ENCODE peak calls at places on chromosomes 13 and 19, in eight cellular contexts. One of them, this sample, is unnamed.

GRCh38 chr13:112588490-112589297 is 741 bp upstream of the TUBGCP3 start:
- DNase-seq in astrocyte of the spinal cord: no peak
- DNase-seq in IMR-90: no peak
- DNase-seq in fibroblast of mammary gland: no peak
- DNase-seq in fibroblast of gingiva: no peak
- DNase-seq in OCI-M1: peak; percentile 75
- DNase-seq in ACHN: no peak
- DNase-seq in adrenal gland: no peak
- DNase-seq in this sample: no peak

GRCh38 chr19:2495651-2496316 is 19.9 kb downstream of the GADD45B start:
- DNase-seq in astrocyte of the spinal cord: no peak
- DNase-seq in IMR-90: no peak
- DNase-seq in fibroblast of mammary gland: no peak
- DNase-seq in fibroblast of gingiva: peak; percentile 52
- DNase-seq in OCI-M1: no peak
- DNase-seq in ACHN: no peak
- DNase-seq in adrenal gland: peak; percentile 64
- DNase-seq in this sample: no peak

GRCh38 chr19:55393362-55393761 is 7.6 kb downstream of the RPL28 start:
- DNase-seq in astrocyte of the spinal cord: no peak
- DNase-seq in IMR-90: no peak
- DNase-seq in fibroblast of mammary gland: no peak
- DNase-seq in fibroblast of gingiva: no peak
- DNase-seq in OCI-M1: no peak
- DNase-seq in ACHN: no peak
- DNase-seq in adrenal gland: no peak
- DNase-seq in this sample: no peak

GRCh38 chr13:46489586-46490023 is 63.4 kb upstream of the LRCH1 start:
- DNase-seq in astrocyte of the spinal cord: peak; percentile 86
- DNase-seq in IMR-90: peak; percentile 67
- DNase-seq in fibroblast of mammary gland: peak; percentile 98
- DNase-seq in fibroblast of gingiva: peak; percentile 95
- DNase-seq in OCI-M1: no peak
- DNase-seq in ACHN: peak; percentile 8
- DNase-seq in adrenal gland: no peak
- DNase-seq in this sample: no peak

GRCh38 chr13:87331178-87331577 is 340.0 kb upstream of the SLITRK5 start:
- DNase-seq in astrocyte of the spinal cord: peak; percentile 39
- DNase-seq in IMR-90: no peak
- DNase-seq in fibroblast of mammary gland: no peak
- DNase-seq in fibroblast of gingiva: peak; percentile 84
- DNase-seq in OCI-M1: no peak
- DNase-seq in ACHN: no peak
- DNase-seq in adrenal gland: peak; percentile 88
- DNase-seq in this sample: no peak

GRCh38 chr19:35995655-35995993 is 636 bp downstream of the SDHAF1 start:
- DNase-seq in astrocyte of the spinal cord: peak; percentile 11
- DNase-seq in IMR-90: peak; percentile 8
- DNase-seq in fibroblast of mammary gland: peak; percentile 28
- DNase-seq in fibroblast of gingiva: peak; percentile 29
- DNase-seq in OCI-M1: peak; percentile 69
- DNase-seq in ACHN: no peak
- DNase-seq in adrenal gland: peak; percentile 46
- DNase-seq in this sample: no peak

GRCh38 chr13:41505209-41505835 is 48.0 kb downstream of the RGCC start:
- DNase-seq in astrocyte of the spinal cord: peak; percentile 93
- DNase-seq in IMR-90: peak; percentile 96
- DNase-seq in fibroblast of mammary gland: peak; percentile 93
- DNase-seq in fibroblast of gingiva: peak; percentile 91
- DNase-seq in OCI-M1: no peak
- DNase-seq in ACHN: no peak
- DNase-seq in adrenal gland: no peak
- DNase-seq in this sample: no peak

GRCh38 chr19:40806385-40807146 is 7.6 kb downstream of the EGLN2 start:
- DNase-seq in astrocyte of the spinal cord: peak; percentile 96
- DNase-seq in IMR-90: peak; percentile 95
- DNase-seq in fibroblast of mammary gland: peak; percentile 95
- DNase-seq in fibroblast of gingiva: peak; percentile 92
- DNase-seq in OCI-M1: peak; percentile 53
- DNase-seq in ACHN: peak; percentile 79
- DNase-seq in adrenal gland: peak; percentile 68
- DNase-seq in this sample: peak; percentile 87

GRCh38 chr19:37511186-37511585 is 4.4 kb downstream of the ZNF793 start:
- DNase-seq in astrocyte of the spinal cord: no peak
- DNase-seq in IMR-90: no peak
- DNase-seq in fibroblast of mammary gland: no peak
- DNase-seq in fibroblast of gingiva: no peak
- DNase-seq in OCI-M1: no peak
- DNase-seq in ACHN: no peak
- DNase-seq in adrenal gland: no peak
- DNase-seq in this sample: no peak

GRCh38 chr19:11538232-11539036 is at the start of gene CNN1:
- DNase-seq in astrocyte of the spinal cord: peak; percentile 63
- DNase-seq in IMR-90: peak; percentile 90
- DNase-seq in fibroblast of mammary gland: peak; percentile 25
- DNase-seq in fibroblast of gingiva: peak; percentile 19
- DNase-seq in OCI-M1: peak; percentile 76
- DNase-seq in ACHN: no peak
- DNase-seq in adrenal gland: peak; percentile 42
- DNase-seq in this sample: no peak

GRCh38 chr13:72295173-72295572 is 428.2 kb upstream of the DACH1 start:
- DNase-seq in astrocyte of the spinal cord: peak; percentile 47
- DNase-seq in IMR-90: no peak
- DNase-seq in fibroblast of mammary gland: peak; percentile 22
- DNase-seq in fibroblast of gingiva: peak; percentile 25
- DNase-seq in OCI-M1: no peak
- DNase-seq in ACHN: no peak
- DNase-seq in adrenal gland: no peak
- DNase-seq in this sample: no peak

GRCh38 chr19:46372901-46373572 is 26.1 kb downstream of the PPP5C start:
- DNase-seq in astrocyte of the spinal cord: peak; percentile 29
- DNase-seq in IMR-90: no peak
- DNase-seq in fibroblast of mammary gland: peak; percentile 62
- DNase-seq in fibroblast of gingiva: peak; percentile 72
- DNase-seq in OCI-M1: no peak
- DNase-seq in ACHN: peak; percentile 66
- DNase-seq in adrenal gland: no peak
- DNase-seq in this sample: no peak

GRCh38 chr13:114021464-114022308 is 47.8 kb upstream of the C13orf46 start:
- DNase-seq in astrocyte of the spinal cord: no peak
- DNase-seq in IMR-90: no peak
- DNase-seq in fibroblast of mammary gland: no peak
- DNase-seq in fibroblast of gingiva: no peak
- DNase-seq in OCI-M1: no peak
- DNase-seq in ACHN: no peak
- DNase-seq in adrenal gland: no peak
- DNase-seq in this sample: no peak

GRCh38 chr19:6807291-6807690 is 34.8 kb downstream of the VAV1 start:
- DNase-seq in astrocyte of the spinal cord: no peak
- DNase-seq in IMR-90: no peak
- DNase-seq in fibroblast of mammary gland: no peak
- DNase-seq in fibroblast of gingiva: no peak
- DNase-seq in OCI-M1: no peak
- DNase-seq in ACHN: no peak
- DNase-seq in adrenal gland: no peak
- DNase-seq in this sample: no peak

GRCh38 chr13:111568290-111568689 is 247.8 kb downstream of the TEX29 start:
- DNase-seq in astrocyte of the spinal cord: no peak
- DNase-seq in IMR-90: no peak
- DNase-seq in fibroblast of mammary gland: no peak
- DNase-seq in fibroblast of gingiva: no peak
- DNase-seq in OCI-M1: no peak
- DNase-seq in ACHN: no peak
- DNase-seq in adrenal gland: no peak
- DNase-seq in this sample: no peak

GRCh38 chr13:60363288-60363687 is 33.7 kb upstream of the TDRD3 start:
- DNase-seq in astrocyte of the spinal cord: no peak
- DNase-seq in IMR-90: no peak
- DNase-seq in fibroblast of mammary gland: no peak
- DNase-seq in fibroblast of gingiva: no peak
- DNase-seq in OCI-M1: no peak
- DNase-seq in ACHN: no peak
- DNase-seq in adrenal gland: no peak
- DNase-seq in this sample: no peak

GRCh38 chr13:95020298-95020987 is 280.8 kb downstream of the ABCC4 start:
- DNase-seq in astrocyte of the spinal cord: peak; percentile 50
- DNase-seq in IMR-90: no peak
- DNase-seq in fibroblast of mammary gland: peak; percentile 66
- DNase-seq in fibroblast of gingiva: no peak
- DNase-seq in OCI-M1: no peak
- DNase-seq in ACHN: no peak
- DNase-seq in adrenal gland: no peak
- DNase-seq in this sample: no peak

GRCh38 chr19:50147462-50148423 is 15.3 kb downstream of the IZUMO2 start:
- DNase-seq in astrocyte of the spinal cord: peak; percentile 93
- DNase-seq in IMR-90: peak; percentile 92
- DNase-seq in fibroblast of mammary gland: peak; percentile 97
- DNase-seq in fibroblast of gingiva: peak; percentile 50
- DNase-seq in OCI-M1: peak; percentile 93
- DNase-seq in ACHN: peak; percentile 72
- DNase-seq in adrenal gland: peak; percentile 90
- DNase-seq in this sample: peak; percentile 50

GRCh38 chr19:16141043-16141442 is 2.4 kb upstream of the HSH2D start:
- DNase-seq in astrocyte of the spinal cord: no peak
- DNase-seq in IMR-90: no peak
- DNase-seq in fibroblast of mammary gland: no peak
- DNase-seq in fibroblast of gingiva: no peak
- DNase-seq in OCI-M1: peak; percentile 65
- DNase-seq in ACHN: no peak
- DNase-seq in adrenal gland: no peak
- DNase-seq in this sample: peak; percentile 80

GRCh38 chr13:103716689-103717088 is 650.5 kb upstream of the SLC10A2 start:
- DNase-seq in astrocyte of the spinal cord: no peak
- DNase-seq in IMR-90: no peak
- DNase-seq in fibroblast of mammary gland: no peak
- DNase-seq in fibroblast of gingiva: no peak
- DNase-seq in OCI-M1: no peak
- DNase-seq in ACHN: no peak
- DNase-seq in adrenal gland: no peak
- DNase-seq in this sample: no peak

GRCh38 chr19:56973713-56974553 is 133.4 kb upstream of the PEG3 start:
- DNase-seq in astrocyte of the spinal cord: no peak
- DNase-seq in IMR-90: no peak
- DNase-seq in fibroblast of mammary gland: no peak
- DNase-seq in fibroblast of gingiva: no peak
- DNase-seq in OCI-M1: no peak
- DNase-seq in ACHN: no peak
- DNase-seq in adrenal gland: peak; percentile 45
- DNase-seq in this sample: no peak

GRCh38 chr13:96421314-96421713 is 331.4 kb downstream of the HS6ST3 start:
- DNase-seq in astrocyte of the spinal cord: no peak
- DNase-seq in IMR-90: no peak
- DNase-seq in fibroblast of mammary gland: no peak
- DNase-seq in fibroblast of gingiva: no peak
- DNase-seq in OCI-M1: no peak
- DNase-seq in ACHN: no peak
- DNase-seq in adrenal gland: no peak
- DNase-seq in this sample: no peak

GRCh38 chr13:30607908-30608307 is 9.8 kb upstream of the USPL1 start:
- DNase-seq in astrocyte of the spinal cord: no peak
- DNase-seq in IMR-90: no peak
- DNase-seq in fibroblast of mammary gland: no peak
- DNase-seq in fibroblast of gingiva: no peak
- DNase-seq in OCI-M1: no peak
- DNase-seq in ACHN: no peak
- DNase-seq in adrenal gland: no peak
- DNase-seq in this sample: peak; percentile 64

GRCh38 chr19:18086590-18087138 is at the start of gene IL12RB1:
- DNase-seq in astrocyte of the spinal cord: no peak
- DNase-seq in IMR-90: no peak
- DNase-seq in fibroblast of mammary gland: no peak
- DNase-seq in fibroblast of gingiva: no peak
- DNase-seq in OCI-M1: peak; percentile 74
- DNase-seq in ACHN: peak; percentile 14
- DNase-seq in adrenal gland: no peak
- DNase-seq in this sample: peak; percentile 74

GRCh38 chr19:16457195-16457953 is 14.4 kb downstream of the EPS15L1 start:
- DNase-seq in astrocyte of the spinal cord: no peak
- DNase-seq in IMR-90: peak; percentile 26
- DNase-seq in fibroblast of mammary gland: peak; percentile 53
- DNase-seq in fibroblast of gingiva: peak; percentile 62
- DNase-seq in OCI-M1: no peak
- DNase-seq in ACHN: peak; percentile 93
- DNase-seq in adrenal gland: peak; percentile 28
- DNase-seq in this sample: no peak

GRCh38 chr13:27211771-27212364 is 39.5 kb upstream of the RPL21 start:
- DNase-seq in astrocyte of the spinal cord: peak; percentile 59
- DNase-seq in IMR-90: peak; percentile 86
- DNase-seq in fibroblast of mammary gland: peak; percentile 88
- DNase-seq in fibroblast of gingiva: peak; percentile 33
- DNase-seq in OCI-M1: no peak
- DNase-seq in ACHN: peak; percentile 29
- DNase-seq in adrenal gland: peak; percentile 56
- DNase-seq in this sample: no peak

GRCh38 chr13:70568571-70568970 is 460.3 kb upstream of the KLHL1 start:
- DNase-seq in astrocyte of the spinal cord: peak; percentile 65
- DNase-seq in IMR-90: peak; percentile 26
- DNase-seq in fibroblast of mammary gland: peak; percentile 42
- DNase-seq in fibroblast of gingiva: peak; percentile 2
- DNase-seq in OCI-M1: peak; percentile 88
- DNase-seq in ACHN: peak; percentile 50
- DNase-seq in adrenal gland: no peak
- DNase-seq in this sample: peak; percentile 1

GRCh38 chr13:28659611-28659970 is 661 bp downstream of the POMP start:
- DNase-seq in astrocyte of the spinal cord: peak; percentile 52
- DNase-seq in IMR-90: peak; percentile 75
- DNase-seq in fibroblast of mammary gland: peak; percentile 71
- DNase-seq in fibroblast of gingiva: peak; percentile 43
- DNase-seq in OCI-M1: peak; percentile 69
- DNase-seq in ACHN: peak; percentile 65
- DNase-seq in adrenal gland: no peak
- DNase-seq in this sample: no peak

GRCh38 chr19:6357995-6358394 is 3.3 kb upstream of the CLPP start:
- DNase-seq in astrocyte of the spinal cord: no peak
- DNase-seq in IMR-90: no peak
- DNase-seq in fibroblast of mammary gland: no peak
- DNase-seq in fibroblast of gingiva: no peak
- DNase-seq in OCI-M1: no peak
- DNase-seq in ACHN: no peak
- DNase-seq in adrenal gland: peak; percentile 65
- DNase-seq in this sample: no peak

GRCh38 chr13:45269204-45269603 is 68.4 kb upstream of the KCTD4 start:
- DNase-seq in astrocyte of the spinal cord: peak; percentile 44
- DNase-seq in IMR-90: peak; percentile 20
- DNase-seq in fibroblast of mammary gland: peak; percentile 51
- DNase-seq in fibroblast of gingiva: peak; percentile 3
- DNase-seq in OCI-M1: no peak
- DNase-seq in ACHN: peak; percentile 58
- DNase-seq in adrenal gland: no peak
- DNase-seq in this sample: no peak

GRCh38 chr13:91659583-91660415 is 261.4 kb downstream of the GPC5 start:
- DNase-seq in astrocyte of the spinal cord: no peak
- DNase-seq in IMR-90: no peak
- DNase-seq in fibroblast of mammary gland: no peak
- DNase-seq in fibroblast of gingiva: no peak
- DNase-seq in OCI-M1: no peak
- DNase-seq in ACHN: no peak
- DNase-seq in adrenal gland: no peak
- DNase-seq in this sample: no peak

GRCh38 chr13:41058229-41059070 is 2.9 kb upstream of the WBP4 start:
- DNase-seq in astrocyte of the spinal cord: no peak
- DNase-seq in IMR-90: peak; percentile 4
- DNase-seq in fibroblast of mammary gland: no peak
- DNase-seq in fibroblast of gingiva: no peak
- DNase-seq in OCI-M1: peak; percentile 60
- DNase-seq in ACHN: no peak
- DNase-seq in adrenal gland: peak; percentile 57
- DNase-seq in this sample: no peak

GRCh38 chr13:98658131-98658530 is 81.2 kb upstream of the STK24 start:
- DNase-seq in astrocyte of the spinal cord: no peak
- DNase-seq in IMR-90: no peak
- DNase-seq in fibroblast of mammary gland: peak; percentile 34
- DNase-seq in fibroblast of gingiva: no peak
- DNase-seq in OCI-M1: no peak
- DNase-seq in ACHN: no peak
- DNase-seq in adrenal gland: no peak
- DNase-seq in this sample: no peak

GRCh38 chr13:99218969-99219368 is 18.3 kb downstream of the UBAC2 start:
- DNase-seq in astrocyte of the spinal cord: no peak
- DNase-seq in IMR-90: no peak
- DNase-seq in fibroblast of mammary gland: no peak
- DNase-seq in fibroblast of gingiva: no peak
- DNase-seq in OCI-M1: no peak
- DNase-seq in ACHN: no peak
- DNase-seq in adrenal gland: no peak
- DNase-seq in this sample: no peak